ENCODE peak calls at places on chromosomes 11 and 22, in ten cellular contexts. J is IMR-90; Z is cardiac muscle cell; R is left ventricle myocardium inferior; N is naive thymus-derived CD4-positive, alpha-beta T cell; H is prostate gland; T is thoracic aorta; Y is ovary; W is mesendoderm; X is psoas muscle. M is an unnamed sample. For H3K27me3 and H3K36me3, the result is how much of the 10 kb centered on the place peaks cover.

GRCh38 chr11:103872748-103873147 is 163.7 kb upstream of the DDI1 start:
- DNase-seq in R (no peak), W (no peak), X (no peak), N (no peak), Z (no peak), J (no peak), H (no peak), Y (no peak), T (no peak), M (no peak)

GRCh38 chr22:37816543-37817180 is 6.5 kb upstream of the GALR3 start:
- DNase-seq in Y (no peak), W (no peak), N (no peak), X (no peak), J (no peak), Z (no peak), T (no peak), H (no peak), R (no peak), M (no peak)

GRCh38 chr22:30187726-30188407 is 58.7 kb downstream of the LIF start:
- DNase-seq in R (no peak), T (no peak), W (peak), N (no peak), Z (no peak), J (peak), Y (no peak), H (no peak), X (no peak), M (no peak)

GRCh38 chr11:75717608-75718403 is at the start of gene MOGAT2:
- DNase-seq in T (no peak), Z (no peak), N (no peak), X (no peak), J (no peak), R (peak), H (peak), W (no peak), Y (no peak), M (no peak)

GRCh38 chr11:56188602-56189001 is 12.2 kb downstream of the OR5J2 start:
- DNase-seq in J (no peak), T (no peak), Z (no peak), R (no peak), H (no peak), W (no peak), Y (no peak), X (no peak), N (no peak), M (no peak)

GRCh38 chr11:134124660-134125451 is 56.0 kb downstream of the JAM3 start:
- DNase-seq in R (peak), T (no peak), H (peak), J (peak), W (peak), Y (no peak), X (peak), Z (peak), N (no peak), M (peak)

GRCh38 chr11:65653229-65654225 is 9.2 kb downstream of the RELA start:
- DNase-seq in R (no peak), Z (no peak), N (no peak), J (no peak), W (no peak), T (no peak), X (peak), Y (no peak), H (peak), M (peak)

GRCh38 chr11:3641191-3641590 is 601 bp downstream of the ART5 start:
- DNase-seq in X (peak), Z (no peak), N (no peak), Y (no peak), W (no peak), J (no peak), T (no peak), H (no peak), R (no peak), M (peak)

GRCh38 chr22:27391092-27391770 is 410.3 kb downstream of the MN1 start:
- DNase-seq in N (no peak), T (no peak), Y (peak), R (peak), X (no peak), H (no peak), Z (peak), J (no peak), W (peak), M (no peak)

GRCh38 chr11:9060700-9061111 is 30.7 kb downstream of the SCUBE2 start:
- DNase-seq in N (no peak), Z (peak), W (peak), J (no peak), X (no peak), Y (no peak), H (no peak), T (no peak), R (no peak), M (peak)

GRCh38 chr11:118918128-118918685 is 7.5 kb downstream of the BCL9L start:
- DNase-seq in R (peak), J (peak), T (no peak), N (peak), W (peak), Y (peak), Z (no peak), H (peak), X (peak), M (peak)

GRCh38 chr11:108871867-108872266 is 207.0 kb downstream of the DDX10 start:
- DNase-seq in W (no peak), N (no peak), X (no peak), H (no peak), Y (no peak), R (no peak), T (no peak), J (no peak), Z (no peak), M (no peak)

GRCh38 chr11:69006816-69007215 is 6.2 kb downstream of the MRGPRF start:
- DNase-seq in J (no peak), H (no peak), T (no peak), X (peak), Y (peak), R (no peak), Z (no peak), W (no peak), N (no peak), M (no peak)
- H3K4me3 ChIP-seq in J (no peak), H (no peak), T (no peak), X (no peak), Y (no peak), R (no peak), Z (no peak), W (no peak), N (no peak), M (no peak)

DNA sequence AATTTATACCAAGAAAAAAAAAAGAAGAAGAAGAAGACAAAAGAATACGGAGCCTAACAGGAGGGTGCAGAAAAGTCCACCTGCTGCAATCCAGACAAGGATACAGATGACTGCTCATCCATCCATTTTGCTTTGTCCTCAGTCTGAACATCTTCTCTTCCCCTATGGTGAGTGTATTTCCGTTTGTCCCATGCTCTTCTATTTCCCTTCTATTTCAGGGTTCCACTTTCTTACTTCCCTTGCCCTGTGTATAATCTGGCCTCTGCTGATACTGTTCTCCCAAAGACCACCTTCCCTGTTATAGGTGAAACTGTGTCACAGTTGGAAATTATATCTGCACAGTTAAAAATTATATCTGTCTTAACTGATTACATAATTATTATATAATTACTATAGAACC is 48.7 kb upstream of the USP47 start:
- DNase-seq in H (no peak), N (no peak), R (no peak), J (no peak), Z (no peak), T (no peak), W (no peak), Y (no peak), X (no peak), M (no peak)
- H3K27me3 ChIP-seq in H (under half), N (under half), R (under half), J (under half), Z (under half), T (under half), W (under half), Y (under half), X (under half), M (under half)

GRCh38 chr11:111765320-111765983 is 737 bp downstream of the PPP2R1B start:
- DNase-seq in R (no peak), W (no peak), T (no peak), Y (no peak), H (peak), X (no peak), N (no peak), Z (no peak), J (no peak), M (no peak)

GRCh38 chr11:111762526-111762925 is 3.7 kb downstream of the PPP2R1B start:
- DNase-seq in Y (no peak), R (no peak), W (no peak), T (no peak), H (no peak), N (no peak), X (no peak), J (no peak), Z (no peak), M (no peak)

GRCh38 chr11:111765984-111766833 is at the start of gene PPP2R1B:
- DNase-seq in X (peak), R (peak), T (no peak), J (peak), Z (peak), W (peak), H (peak), N (peak), Y (peak), M (peak)

GRCh38 chr11:111762981-111763643 is 3.1 kb downstream of the PPP2R1B start:
- DNase-seq in N (no peak), J (peak), H (no peak), Z (no peak), W (no peak), R (no peak), Y (no peak), X (no peak), T (no peak), M (no peak)

DNA sequence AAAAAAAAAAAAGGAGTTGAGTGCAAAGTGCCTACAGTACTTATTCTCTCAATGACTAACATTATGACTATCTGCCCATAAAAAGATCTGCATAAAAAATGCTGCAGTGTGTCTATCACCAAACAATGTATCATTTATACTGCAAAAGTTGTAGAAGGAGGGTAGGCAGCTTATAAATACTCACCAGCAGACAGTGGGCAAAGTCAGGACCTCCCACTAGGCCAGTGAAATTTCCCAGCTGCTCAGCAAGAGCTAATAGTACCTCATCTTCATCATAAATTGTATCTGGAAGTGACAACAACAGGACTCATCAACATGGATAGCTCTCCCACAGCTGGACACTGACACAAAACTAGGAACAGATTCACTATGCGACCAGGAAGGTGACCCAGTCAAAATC is 1.6 kb downstream of the PPP2R1B start:
- DNase-seq in H (no peak), Y (no peak), R (no peak), J (peak), W (no peak), T (no peak), Z (no peak), N (no peak), X (no peak), M (no peak)
- H3K36me3 ChIP-seq in H (under half), Y (under half), R (half or more), J (under half), W (under half), T (under half), Z (under half), N (under half), X (under half), M (under half)

DNA sequence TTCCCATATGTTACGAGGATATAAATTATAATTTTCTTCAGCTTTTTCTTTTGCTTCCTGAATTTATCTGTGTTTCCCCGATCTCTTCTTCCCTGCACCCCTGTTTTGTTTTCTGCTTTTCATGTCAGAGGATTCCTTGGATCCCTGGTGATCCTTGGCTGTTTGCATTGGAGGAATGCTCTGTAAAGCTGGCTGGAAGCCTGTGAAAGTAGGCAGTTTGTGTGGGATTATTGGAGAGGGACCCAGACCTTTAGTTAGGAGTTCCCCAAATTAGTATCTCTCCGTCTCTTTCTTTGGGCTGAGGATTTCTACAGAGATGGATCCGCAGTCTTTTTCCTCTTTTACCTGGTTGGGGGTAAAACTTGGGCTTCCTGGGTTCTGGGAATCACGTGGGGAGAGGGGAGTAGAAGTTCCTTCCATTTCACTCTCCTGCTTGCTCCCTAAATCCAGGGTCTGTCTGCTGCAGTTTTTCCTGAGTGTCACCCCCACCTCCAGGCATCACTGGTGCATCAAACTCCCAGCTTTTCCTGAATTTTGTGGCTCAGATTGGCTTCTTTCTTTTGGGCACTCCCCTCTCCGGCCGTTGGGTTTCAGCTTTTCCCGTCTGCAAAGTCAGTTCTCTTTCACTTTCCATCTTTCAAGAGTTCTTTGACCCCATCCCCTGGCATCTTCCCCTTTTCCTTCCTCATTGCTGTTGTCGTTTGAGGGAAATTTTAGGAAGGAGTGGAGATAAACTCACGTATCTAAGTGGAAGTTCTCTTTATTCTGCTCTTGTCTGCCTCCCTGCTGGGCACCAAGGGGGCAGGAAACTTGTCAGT is 79.1 kb upstream of the ALX4 start:
- DNase-seq in Z (no peak), N (no peak), J (no peak), Y (no peak), H (no peak), W (peak), T (no peak), R (no peak), X (no peak), M (peak)
- H3K4me3 ChIP-seq in Z (no peak), N (no peak), J (no peak), Y (no peak), H (no peak), W (no peak), T (peak), R (no peak), X (no peak), M (no peak)

GRCh38 chr11:2612884-2613571 is 86.8 kb downstream of the KCNQ1OT1 start:
- DNase-seq in N (no peak), X (no peak), Z (no peak), W (no peak), J (peak), R (no peak), H (no peak), Y (no peak), T (no peak), M (no peak)
- H3K27me3 ChIP-seq in N (under half), X (under half), Z (under half), W (under half), J (under half), R (under half), H (under half), Y (under half), T (under half), M (under half)

GRCh38 chr11:110571286-110571685 is 141.0 kb downstream of the ARHGAP20 start:
- DNase-seq in W (no peak), J (no peak), X (no peak), T (no peak), Z (no peak), H (no peak), N (no peak), Y (no peak), R (no peak), M (no peak)

DNA sequence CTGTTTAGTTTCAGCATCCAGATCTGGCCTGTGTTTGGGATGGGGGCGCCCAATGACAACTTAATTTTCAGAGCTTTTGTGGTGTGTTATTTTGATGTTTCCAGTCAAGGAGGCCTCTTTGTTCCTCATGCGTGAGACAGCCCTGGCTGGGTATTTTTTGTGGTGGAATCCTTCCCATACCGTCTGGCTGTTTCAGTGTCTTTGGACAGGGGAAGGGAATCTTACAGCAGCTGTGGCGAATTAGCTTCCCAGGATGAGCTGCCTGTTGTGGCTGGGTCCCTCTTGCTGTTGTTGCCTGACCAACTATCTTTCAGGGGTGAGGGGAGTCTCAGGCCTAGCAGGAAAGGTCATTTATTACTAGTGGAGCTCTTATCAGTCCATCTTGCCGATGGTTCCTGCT is 138.8 kb downstream of the ARHGAP20 start:
- DNase-seq in R (no peak), Z (no peak), J (no peak), X (no peak), W (no peak), N (no peak), H (no peak), Y (no peak), T (no peak), M (no peak)
- H3K36me3 ChIP-seq in R (under half), Z (under half), J (under half), X (under half), W (under half), N (under half), H (under half), Y (under half), T (under half), M (under half)

GRCh38 chr11:112541140-112541901 is 280.7 kb upstream of the PLET1 start:
- DNase-seq in T (no peak), Y (no peak), Z (no peak), J (no peak), X (no peak), H (no peak), R (no peak), W (peak), N (no peak), M (no peak)
- H3K4me3 ChIP-seq in T (no peak), Y (no peak), Z (no peak), J (no peak), X (no peak), H (no peak), R (no peak), W (no peak), N (no peak), M (no peak)

GRCh38 chr11:120293038-120293800 is 31.9 kb upstream of the TLCD5 start:
- DNase-seq in T (no peak), H (no peak), N (no peak), X (no peak), R (no peak), Y (no peak), Z (no peak), W (no peak), J (no peak), M (no peak)

GRCh38 chr11:120289426-120289825 is 35.7 kb upstream of the TLCD5 start:
- DNase-seq in N (no peak), Y (no peak), W (no peak), T (no peak), Z (no peak), J (no peak), R (no peak), X (no peak), H (no peak), M (no peak)

GRCh38 chr11:120288021-120288420 is 37.1 kb upstream of the TLCD5 start:
- DNase-seq in T (no peak), X (no peak), Z (no peak), J (no peak), H (no peak), N (no peak), W (no peak), Y (no peak), R (no peak), M (no peak)

GRCh38 chr11:120294096-120294495 is 31.0 kb upstream of the TLCD5 start:
- DNase-seq in W (no peak), T (no peak), X (no peak), J (no peak), R (no peak), Y (no peak), H (no peak), N (no peak), Z (no peak), M (no peak)

DNA sequence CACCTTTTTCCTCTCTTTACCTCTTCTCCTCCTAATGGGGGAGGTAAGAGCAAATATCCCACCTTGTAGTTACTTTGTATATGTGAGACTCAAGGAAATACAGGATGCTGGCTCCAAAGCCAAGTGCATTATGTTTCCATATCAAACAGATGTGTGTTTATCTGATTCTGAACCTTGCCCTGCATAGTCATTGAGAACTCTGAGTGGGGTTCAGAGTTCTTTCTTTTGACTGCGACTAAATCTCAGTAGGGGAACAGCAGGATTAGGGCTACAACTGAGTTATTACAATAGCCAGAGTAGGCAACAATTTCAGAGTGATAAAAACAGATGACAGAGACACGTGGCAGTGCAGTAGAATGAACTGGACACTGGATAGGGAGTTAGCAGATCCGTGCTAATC is 34.2 kb upstream of the TLCD5 start:
- DNase-seq in H (no peak), J (no peak), Y (no peak), W (no peak), Z (no peak), R (no peak), X (no peak), N (no peak), T (no peak), M (no peak)
- H3K27me3 ChIP-seq in H (under half), J (half or more), Y (under half), W (under half), Z (half or more), R (under half), X (under half), N (under half), T (under half), M (under half)

DNA sequence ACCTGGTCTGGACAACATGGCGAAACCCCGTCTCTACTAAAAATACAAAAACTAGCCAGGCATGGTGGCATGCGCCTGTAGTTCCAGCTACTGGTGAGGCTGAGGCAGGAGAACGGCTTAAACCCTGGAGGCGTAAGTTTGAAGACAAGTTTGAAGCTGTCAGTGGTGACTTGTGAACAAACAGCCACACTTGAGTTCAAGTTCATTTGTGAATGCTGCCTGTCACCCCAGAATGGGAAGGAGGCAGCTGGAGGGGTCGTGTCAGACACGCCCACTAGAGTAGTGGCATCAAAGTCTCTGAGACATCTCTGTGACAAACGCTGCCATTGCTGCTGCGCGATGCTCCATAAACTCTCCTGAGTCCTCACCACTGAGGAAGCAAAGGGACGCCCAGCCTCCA is 74.2 kb downstream of the DGCR2 start:
- DNase-seq in N (no peak), Y (no peak), W (no peak), H (no peak), T (no peak), R (no peak), Z (no peak), X (no peak), J (no peak), M (no peak)
- H3K36me3 ChIP-seq in N (under half), Y (under half), W (under half), H (under half), T (half or more), R (half or more), Z (under half), X (under half), J (half or more), M (under half)

DNA sequence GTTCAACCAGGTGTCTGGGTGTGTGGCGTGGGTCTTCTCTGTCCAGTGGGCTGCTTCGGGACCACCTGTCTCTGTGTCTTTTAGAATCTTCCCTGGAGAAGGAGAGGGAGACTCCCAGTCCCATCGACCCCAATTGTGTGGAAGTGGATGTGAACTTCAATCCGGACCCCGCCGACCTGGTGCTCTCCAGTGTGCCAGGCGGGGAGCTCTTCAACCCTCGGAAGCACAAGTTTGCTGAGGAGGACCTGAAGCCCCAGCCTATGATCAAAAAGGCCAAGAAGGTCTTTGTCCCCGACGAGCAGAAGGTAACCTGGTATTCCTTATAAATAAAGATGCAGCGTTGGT is 12.2 kb downstream of the TEF start:
- DNase-seq in N (no peak), Y (no peak), X (no peak), J (no peak), H (no peak), Z (no peak), T (no peak), W (no peak), R (no peak), M (no peak)
- H3K4me3 ChIP-seq in N (no peak), Y (no peak), X (no peak), J (no peak), H (no peak), Z (no peak), T (peak), W (no peak), R (no peak), M (no peak)